ENCODE peak calls at places on chromosomes 13 and 19, in six cellular contexts. F is adrenal gland; Y is cardiac muscle cell; K is HCT116; B is neural progenitor cell; C is naive thymus-derived CD4-positive, alpha-beta T cell. Q is an unnamed sample.

GRCh38 chr13:100280681-100281080 is 191.8 kb downstream of the PCCA start:
- DNase-seq in Y (peak; percentile 9), C (no peak), K (no peak), B (no peak), F (no peak), Q (no peak)

GRCh38 chr13:108558489-108558888 is 70.9 kb upstream of the MYO16 start:
- DNase-seq in K (no peak), F (no peak), B (no peak), C (no peak), Y (no peak), Q (no peak)

GRCh38 chr13:30133976-30134375 is 173.4 kb downstream of the KATNAL1 start:
- DNase-seq in C (no peak), F (no peak), K (no peak), B (no peak), Y (no peak), Q (no peak)

GRCh38 chr19:53132231-53132991 is at the start of gene ZNF415:
- DNase-seq in C (peak; percentile 18), F (peak; percentile 92), B (peak; percentile 96), Y (peak; percentile 83), K (no peak), Q (peak; percentile 91)

GRCh38 chr13:110698689-110699088 is 7.2 kb downstream of the CARS2 start:
- DNase-seq in B (no peak), Y (no peak), C (no peak), K (no peak), F (peak; percentile 18), Q (no peak)

GRCh38 chr19:8075158-8076086 is 22.9 kb downstream of the CCL25 start:
- DNase-seq in F (no peak), B (no peak), C (no peak), K (no peak), Y (no peak), Q (no peak)

GRCh38 chr19:6056801-6057650 is 53.3 kb downstream of the RFX2 start:
- DNase-seq in K (no peak), B (no peak), Y (peak; percentile 95), C (no peak), F (peak; percentile 92), Q (peak; percentile 49)

GRCh38 chr13:99847318-99847750 is 124.2 kb downstream of the ZIC5 start:
- DNase-seq in C (no peak), F (no peak), B (no peak), Y (no peak), K (no peak), Q (no peak)

GRCh38 chr19:51784922-51785690 is 9.9 kb upstream of the FPR3 start:
- DNase-seq in C (no peak), F (peak; percentile 79), B (no peak), K (no peak), Y (peak; percentile 91), Q (peak; percentile 14)

GRCh38 chr19:10881403-10882107 is 10.2 kb downstream of the CARM1 start:
- DNase-seq in K (no peak), C (no peak), B (peak; percentile 69), Y (no peak), F (no peak), Q (no peak)

GRCh38 chr13:110017379-110017778 is 231.0 kb upstream of the IRS2 start:
- DNase-seq in K (peak; percentile 74), Y (peak; percentile 92), C (no peak), F (no peak), B (no peak), Q (no peak)

GRCh38 chr13:24495151-24495729 is 17.3 kb downstream of the PARP4 start:
- DNase-seq in F (no peak), B (no peak), K (no peak), C (no peak), Y (no peak), Q (no peak)

GRCh38 chr13:42048323-42048624 is 174 bp upstream of the DGKH start:
- DNase-seq in C (no peak), F (no peak), B (no peak), K (no peak), Y (no peak), Q (no peak)

GRCh38 chr13:30376426-30377311 is 45.6 kb upstream of the UBE2L5 start:
- DNase-seq in Y (no peak), F (no peak), C (peak; percentile 77), K (no peak), B (no peak), Q (peak; percentile 79)

GRCh38 chr19:56217039-56217949 is 15.2 kb downstream of the ZSCAN5C start:
- DNase-seq in C (no peak), B (peak; percentile 38), Y (peak; percentile 49), K (no peak), F (peak; percentile 52), Q (peak; percentile 28)

GRCh38 chr13:24865158-24865557 is 101.2 kb downstream of the RNF17 start:
- DNase-seq in Y (peak; percentile 33), K (no peak), B (no peak), C (no peak), F (no peak), Q (no peak)

GRCh38 chr19:1473424-1473851 is 5.6 kb downstream of the C19orf25 start:
- DNase-seq in B (no peak), K (no peak), F (no peak), Y (no peak), C (no peak), Q (no peak)

GRCh38 chr13:75250526-75251183 is 231.3 kb downstream of the TBC1D4 start:
- DNase-seq in Y (peak; percentile 79), F (no peak), B (no peak), C (no peak), K (no peak), Q (no peak)

GRCh38 chr19:35501684-35502083 is 11.4 kb upstream of the KRTDAP start:
- DNase-seq in K (no peak), B (no peak), C (no peak), Y (peak; percentile 53), F (no peak), Q (no peak)

GRCh38 chr13:113153810-113154748 is 4.4 kb upstream of the PROZ start:
- DNase-seq in K (peak; percentile 18), B (peak; percentile 84), Y (peak; percentile 78), F (peak; percentile 89), C (peak; percentile 66), Q (peak; percentile 81)

GRCh38 chr19:31015778-31016177 is 333.5 kb downstream of the TSHZ3 start:
- DNase-seq in B (no peak), K (no peak), F (no peak), C (no peak), Y (no peak), Q (no peak)

GRCh38 chr19:18700501-18701249 is 17.2 kb downstream of the CRTC1 start:
- DNase-seq in K (no peak), C (peak; percentile 61), F (peak; percentile 84), B (peak; percentile 89), Y (peak; percentile 53), Q (peak; percentile 95)

GRCh38 chr13:53200498-53201453 is 172.2 kb downstream of the OLFM4 start:
- DNase-seq in K (no peak), C (no peak), F (no peak), B (peak; percentile 96), Y (peak; percentile 58), Q (peak; percentile 82)

GRCh38 chr13:78601124-78601885 is 2.0 kb downstream of the POU4F1 start:
- DNase-seq in C (no peak), K (no peak), Y (peak; percentile 37), B (peak; percentile 71), F (no peak), Q (no peak)

DNA sequence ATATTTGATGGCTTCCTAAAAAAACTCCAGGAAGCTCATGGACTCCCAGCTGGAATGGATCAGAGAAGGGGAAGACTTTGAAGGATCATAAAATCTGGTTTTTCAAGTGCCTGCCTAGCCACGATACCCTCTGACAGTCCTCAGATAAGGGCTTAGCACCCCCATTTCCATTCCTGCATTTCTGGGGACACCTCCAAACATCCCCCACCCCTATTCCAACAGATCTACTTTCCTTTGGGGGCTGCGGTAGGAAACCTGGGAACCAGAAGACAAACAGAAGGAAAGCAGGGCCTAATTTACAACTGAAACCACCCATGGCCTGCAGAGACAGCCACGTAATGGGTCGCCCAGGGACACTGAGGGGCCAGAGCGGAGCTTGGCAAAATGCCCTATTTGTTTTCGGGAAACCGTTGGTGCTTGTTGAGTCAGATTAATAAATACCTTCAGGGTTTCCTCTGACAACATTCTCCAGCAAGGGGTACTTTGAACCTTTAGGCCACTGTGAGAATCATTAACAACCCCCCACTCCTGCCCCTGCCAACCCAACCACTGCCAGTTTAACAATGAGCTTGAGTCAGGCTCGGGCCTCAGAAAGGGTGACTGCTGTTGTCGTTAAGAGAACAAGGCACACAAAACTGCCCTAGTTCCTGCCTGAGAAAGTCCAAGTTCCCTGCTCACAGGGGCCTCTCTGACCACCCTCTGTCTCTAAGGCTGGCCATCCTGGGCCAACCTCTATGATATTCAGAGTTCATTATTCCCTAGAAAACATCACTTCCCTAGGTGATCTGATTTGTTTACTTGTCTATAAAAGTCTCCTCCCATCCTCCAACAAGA is 23.5 kb downstream of the RHPN2 start:
- DNase-seq in C (no peak), F (no peak), Y (peak; percentile 57), K (peak; percentile 92), B (no peak), Q (no peak)
- H3K27ac ChIP-seq in C (no peak overlapping the region), F (no peak overlapping the region), Y (peak overlapping the region; percentile 65), K (peak overlapping the region; percentile 99), B (peak overlapping the region; percentile 46), Q (no peak overlapping the region)

DNA sequence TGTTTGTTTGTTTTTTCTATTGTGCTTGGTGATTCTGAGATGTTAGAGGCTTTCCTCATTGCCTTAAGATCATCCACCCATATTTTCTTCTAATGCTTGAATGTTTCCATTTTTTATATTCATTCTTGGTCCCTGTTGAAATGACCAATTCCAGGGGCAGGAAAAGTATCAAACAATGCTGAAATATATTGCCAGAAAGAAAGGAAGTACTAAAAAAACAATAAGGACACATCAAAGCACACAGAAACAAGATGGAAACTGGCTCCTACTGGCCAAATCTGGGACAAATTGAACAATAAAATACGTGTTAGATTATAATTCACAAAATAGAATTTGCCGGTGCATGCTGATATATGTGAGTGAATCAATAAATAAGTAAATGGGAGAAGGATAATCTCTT is 23.9 kb downstream of the ZDHHC20 start:
- DNase-seq in Y (no peak), B (no peak), K (no peak), F (no peak), C (no peak), Q (no peak)
- H3K9me3 ChIP-seq in Y (no peaks in the 10 kb centered on the region), B (no peaks in the 10 kb centered on the region), K (peaks cover 3% of the 10 kb centered on the region), F (peaks cover 6% of the 10 kb centered on the region), C (no peaks in the 10 kb centered on the region), Q (no peaks in the 10 kb centered on the region)

DNA sequence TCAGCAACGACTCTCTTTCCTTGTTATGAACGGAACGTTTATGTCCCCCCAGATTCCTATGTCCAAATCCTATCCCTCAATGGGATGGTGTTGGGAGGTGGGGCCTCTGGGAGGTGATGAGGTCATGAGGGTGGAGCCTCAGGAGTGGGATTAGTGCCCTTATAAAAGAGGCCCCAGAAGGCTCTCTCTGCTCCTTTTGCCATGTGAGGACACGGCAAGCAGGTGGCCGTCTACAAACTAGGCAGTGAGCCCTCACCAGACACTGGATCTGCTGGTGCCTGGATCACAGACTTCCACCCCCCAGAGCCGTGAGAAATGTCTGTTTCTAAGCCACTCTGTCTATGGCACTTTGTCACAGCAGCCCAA is 53.2 kb downstream of the EPS15L1 start:
- DNase-seq in C (no peak), K (no peak), B (peak; percentile 19), F (no peak), Y (no peak), Q (no peak)
- H3K4me1 ChIP-seq in C (no peaks in the 10 kb centered on the region), K (peaks cover 5% of the 10 kb centered on the region), B (no peaks in the 10 kb centered on the region), F (no peaks in the 10 kb centered on the region), Y (peaks cover 31% of the 10 kb centered on the region), Q (no peaks in the 10 kb centered on the region)

DNA sequence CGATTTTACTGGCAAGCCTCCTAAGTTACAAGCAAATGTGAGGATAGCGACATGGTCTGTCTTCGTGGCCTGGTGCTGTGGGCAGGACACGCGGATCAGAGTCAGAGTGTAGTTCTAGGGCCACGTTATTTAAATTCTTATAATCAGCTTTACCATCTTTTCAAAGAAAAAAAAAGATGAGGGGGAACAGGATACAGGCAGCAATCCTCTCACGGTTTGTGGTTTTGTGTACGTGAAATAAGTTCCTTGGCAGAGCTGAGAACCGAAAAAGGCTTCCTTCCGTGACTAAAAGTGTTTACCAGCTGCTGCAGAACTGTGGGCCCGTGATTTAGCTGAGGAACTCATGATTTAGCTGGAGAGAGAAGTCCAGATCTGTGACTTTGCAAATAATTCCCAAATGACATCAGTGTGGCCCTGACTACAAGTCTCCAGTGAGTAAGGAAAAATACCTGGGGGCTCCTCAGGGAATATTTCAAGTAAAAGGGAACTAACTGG is 27.2 kb downstream of the RCBTB2 start:
- DNase-seq in K (no peak), B (no peak), Y (no peak), C (peak; percentile 82), F (no peak), Q (no peak)
- H3K27ac ChIP-seq in K (no peak overlapping the region), B (no peak overlapping the region), Y (no peak overlapping the region), C (peak overlapping the region; percentile 59), F (peak overlapping the region; percentile 85), Q (peak overlapping the region; percentile 41)

Q was measured in thyroid gland.